ENCODE peak calls at places on chromosomes 13 and 19, in six cellular contexts. C, F, W, J, R and L are unnamed samples.
A peak's percentile ranks its signal among the peaks of the same experiment; 100 is the strongest.

GRCh38 chr19:47284324-47284899 is 9.7 kb downstream of the INAFM1 start:
- DNase-seq in C (peak; percentile 39), F (no peak), W (no peak), J (peak; percentile 79), R (no peak), L (peak; percentile 66)

GRCh38 chr13:23678768-23679167 is 108.6 kb downstream of the TNFRSF19 start:
- DNase-seq in C (no peak), F (no peak), W (no peak), J (no peak), R (no peak), L (no peak)

GRCh38 chr13:24097667-24098066 is 62.9 kb upstream of the SPATA13 start:
- DNase-seq in C (no peak), F (no peak), W (no peak), J (no peak), R (no peak), L (no peak)

GRCh38 chr19:32309711-32310390 is 35.6 kb upstream of the ZNF507 start:
- DNase-seq in C (no peak), F (no peak), W (no peak), J (no peak), R (no peak), L (no peak)

GRCh38 chr19:16590876-16591802 is 18.9 kb upstream of the SLC35E1 start:
- DNase-seq in C (no peak), F (no peak), W (no peak), J (no peak), R (no peak), L (no peak)

GRCh38 chr19:4352701-4353121 is 9.3 kb downstream of the MPND start:
- DNase-seq in C (peak; percentile 41), F (no peak), W (no peak), J (peak; percentile 83), R (peak; percentile 59), L (no peak)

GRCh38 chr19:30522359-30522758 is 150.2 kb downstream of the ZNF536 start:
- DNase-seq in C (no peak), F (no peak), W (no peak), J (no peak), R (no peak), L (no peak)

GRCh38 chr13:112158961-112159360 is 92.0 kb downstream of the SOX1 start:
- DNase-seq in C (no peak), F (no peak), W (no peak), J (no peak), R (no peak), L (no peak)

GRCh38 chr13:44425041-44425814 is 51.6 kb downstream of the SERP2 start:
- DNase-seq in C (no peak), F (no peak), W (no peak), J (no peak), R (no peak), L (no peak)

GRCh38 chr19:2840794-2841790 is at the start of gene ZNF555:
- DNase-seq in C (peak; percentile 97), F (peak; percentile 100), W (peak; percentile 96), J (peak; percentile 99), R (peak; percentile 100), L (peak; percentile 96)

GRCh38 chr13:28744091-28744536 is 25.3 kb upstream of the SLC46A3 start:
- DNase-seq in C (no peak), F (no peak), W (no peak), J (no peak), R (peak; percentile 22), L (no peak)

GRCh38 chr13:96141032-96141431 is 51.1 kb downstream of the HS6ST3 start:
- DNase-seq in C (no peak), F (no peak), W (no peak), J (peak; percentile 59), R (peak; percentile 13), L (no peak)

GRCh38 chr13:65497265-65497664 is 1732.9 kb downstream of the PCDH9 start:
- DNase-seq in C (no peak), F (no peak), W (no peak), J (no peak), R (no peak), L (no peak)

GRCh38 chr13:43424386-43424785 is 362.4 kb downstream of the ENOX1 start:
- DNase-seq in C (no peak), F (no peak), W (no peak), J (no peak), R (no peak), L (no peak)

GRCh38 chr19:1904385-1905070 is 671 bp upstream of the ADAT3 start:
- DNase-seq in C (no peak), F (no peak), W (no peak), J (peak; percentile 79), R (no peak), L (no peak)

GRCh38 chr13:84570831-84571230 is 688.6 kb upstream of the SLITRK1 start:
- DNase-seq in C (no peak), F (no peak), W (no peak), J (no peak), R (no peak), L (no peak)

GRCh38 chr19:55460670-55461258 is 678 bp downstream of the ISOC2 start:
- DNase-seq in C (no peak), F (peak; percentile 88), W (peak; percentile 52), J (peak; percentile 91), R (peak; percentile 91), L (no peak)

GRCh38 chr19:42185281-42185680 is 32.2 kb downstream of the DEDD2 start:
- DNase-seq in C (no peak), F (no peak), W (no peak), J (no peak), R (no peak), L (no peak)

GRCh38 chr19:50362030-50362412 is 3.4 kb downstream of the NAPSA start:
- DNase-seq in C (no peak), F (no peak), W (no peak), J (no peak), R (no peak), L (no peak)

GRCh38 chr13:76271728-76272232 is 614.4 kb downstream of the KCTD12 start:
- DNase-seq in C (no peak), F (no peak), W (no peak), J (no peak), R (no peak), L (no peak)

GRCh38 chr19:16096281-16096855 is 15.3 kb upstream of the RAB8A start:
- DNase-seq in C (no peak), F (no peak), W (no peak), J (no peak), R (no peak), L (no peak)

GRCh38 chr19:39949026-39949747 is 14.8 kb upstream of the FCGBP start:
- DNase-seq in C (no peak), F (no peak), W (no peak), J (no peak), R (no peak), L (no peak)

GRCh38 chr13:45833663-45834062 is 17.9 kb downstream of the SIAH3 start:
- DNase-seq in C (no peak), F (peak; percentile 28), W (peak; percentile 11), J (peak; percentile 57), R (peak; percentile 94), L (no peak)

GRCh38 chr19:3694361-3695123 is 5.7 kb downstream of the PIP5K1C start:
- DNase-seq in C (no peak), F (no peak), W (no peak), J (no peak), R (no peak), L (no peak)

GRCh38 chr19:11361037-11361770 is 6.0 kb downstream of the PLPPR2 start:
- DNase-seq in C (no peak), F (no peak), W (no peak), J (peak; percentile 88), R (peak; percentile 68), L (no peak)

GRCh38 chr13:97953376-97953970 is at the start of gene IPO5:
- DNase-seq in C (no peak), F (no peak), W (peak; percentile 85), J (no peak), R (no peak), L (no peak)

GRCh38 chr13:73913043-73913740 is 221.0 kb downstream of the KLF12 start:
- DNase-seq in C (no peak), F (no peak), W (no peak), J (no peak), R (no peak), L (no peak)

GRCh38 chr13:65606622-65607021 is 1623.5 kb downstream of the PCDH9 start:
- DNase-seq in C (no peak), F (no peak), W (no peak), J (no peak), R (no peak), L (no peak)

DNA sequence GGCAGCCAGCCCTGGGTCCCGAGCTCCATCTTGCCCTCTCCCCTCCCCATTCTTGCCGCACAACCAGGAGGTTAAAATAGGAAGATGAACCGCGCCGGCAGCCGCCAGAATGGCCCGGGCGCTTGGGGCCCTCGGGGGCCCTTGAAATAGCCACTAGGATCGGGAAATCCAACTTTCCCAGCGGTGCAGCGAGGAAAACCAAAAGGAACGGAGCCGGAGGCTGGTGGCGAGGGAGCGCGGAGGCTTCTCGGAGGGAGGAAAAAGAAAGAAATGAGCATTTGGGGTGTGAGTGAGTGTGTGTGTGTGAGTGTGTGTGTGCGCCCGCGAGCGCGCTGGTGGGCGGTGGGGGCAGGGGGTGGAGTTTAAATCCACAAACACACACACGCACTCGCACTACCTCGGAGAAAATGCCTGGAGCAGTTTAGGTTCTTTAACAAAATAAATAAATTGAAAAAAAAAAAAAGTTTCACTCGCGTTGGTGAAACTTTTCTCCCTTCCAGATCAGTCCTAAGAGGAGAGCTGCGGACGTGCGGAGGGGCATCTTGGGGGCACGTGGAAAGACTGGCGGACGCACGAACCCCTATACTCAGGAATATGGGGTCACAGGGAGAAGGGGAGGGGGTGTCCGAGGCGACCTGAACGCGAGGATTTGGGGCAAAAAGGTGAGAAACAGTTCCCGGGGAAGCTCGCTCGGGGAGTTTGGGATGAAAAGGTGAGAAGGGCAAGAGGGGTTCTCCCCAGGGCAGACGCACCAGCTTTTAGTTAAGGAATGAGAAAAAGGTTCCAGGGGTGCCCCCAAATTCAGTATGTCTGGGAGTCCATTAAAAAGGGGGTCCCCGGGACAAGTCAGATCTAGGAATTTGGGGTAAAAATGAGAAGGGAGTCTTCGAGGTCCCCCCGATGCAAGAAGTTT is 1.3 kb downstream of the RFX2 start:
- DNase-seq in C (peak; percentile 43), F (peak; percentile 88), W (no peak), J (peak; percentile 57), R (peak; percentile 67), L (no peak)
- TF ChIP-seq CTCF in C (no peak), F (no peak), W (no peak), J (no peak), R (no peak), L (no peak)

GRCh38 chr13:37486171-37486661 is 112.4 kb downstream of the POSTN start:
- DNase-seq in C (no peak), F (no peak), W (peak; percentile 67), J (no peak), R (no peak), L (no peak)
- H3K4me3 ChIP-seq in C (no peak overlapping the region), F (peak overlapping the region; percentile 15), W (no peak overlapping the region), J (no peak overlapping the region), R (no peak overlapping the region), L (no peak overlapping the region)

DNA sequence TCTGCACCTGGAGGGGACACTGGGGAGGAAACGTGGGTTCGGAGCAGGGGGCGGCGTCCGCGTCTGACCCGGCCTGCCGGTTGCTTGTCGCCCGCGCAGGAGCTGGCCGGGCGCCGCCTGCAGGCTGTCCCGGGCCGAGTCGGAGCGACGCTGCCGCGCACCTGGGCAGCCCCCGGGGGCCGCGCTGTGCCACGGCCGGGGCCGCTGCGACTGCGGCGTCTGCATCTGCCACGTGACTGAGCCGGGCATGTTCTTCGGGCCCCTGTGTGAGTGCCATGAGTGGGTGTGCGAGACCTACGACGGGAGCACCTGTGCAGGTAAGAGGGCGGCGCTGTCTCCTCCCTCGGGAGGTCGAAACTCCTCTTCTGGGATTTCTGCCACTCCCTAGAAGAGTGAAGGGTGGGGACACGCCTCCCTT is 1.3 kb downstream of the ITGBL1 start:
- DNase-seq in C (no peak), F (no peak), W (no peak), J (no peak), R (no peak), L (no peak)
- TF ChIP-seq CTCF in C (no peak), F (no peak), W (peak; percentile 20), J (no peak), R (no peak), L (peak; percentile 19)

GRCh38 chr19:46132508-46133100 is 8.1 kb upstream of the IGFL3 start:
- DNase-seq in C (no peak), F (no peak), W (no peak), J (no peak), R (no peak), L (no peak)
- H3K4me3 ChIP-seq in C (no peak overlapping the region), F (no peak overlapping the region), W (no peak overlapping the region), J (no peak overlapping the region), R (no peak overlapping the region), L (peak overlapping the region; percentile 54)